ENCODE peak calls at places on chromosomes 4 and X, in ten cellular contexts. W is neuronal stem cell; S is mesendoderm; M is CD8-positive, alpha-beta T cell; O is endothelial cell of umbilical vein; A is uterus; N is HepG2; T is ovary; F is CD4-positive, CD25-positive, alpha-beta regulatory T cell; P is CD4-positive, alpha-beta memory T cell. K is an unnamed sample.
A peak's percentile ranks its signal among the peaks of the same experiment; 100 is the strongest.

GRCh38 chr4:74391346-74391745 is 26.4 kb downstream of the EREG start:
- DNase-seq in W (no peak), S (no peak), M (no peak), O (no peak), A (no peak), N (no peak), T (no peak), F (no peak), P (no peak), K (no peak)

GRCh38 chr4:33924239-33924638 is 2320.1 kb downstream of the ARAP2 start:
- DNase-seq in W (peak; percentile 4), S (peak; percentile 87), M (no peak), O (peak; percentile 15), A (no peak), N (no peak), T (no peak), F (no peak), P (no peak), K (no peak)

GRCh38 chr4:6887591-6888371 is 21.8 kb upstream of the TBC1D14 start:
- DNase-seq in W (no peak), S (no peak), M (no peak), O (no peak), A (no peak), N (no peak), T (no peak), F (no peak), P (no peak), K (peak; percentile 71)

GRCh38 chr4:20987191-20987590 is 286.9 kb downstream of the PACRGL start:
- DNase-seq in W (no peak), S (peak; percentile 15), M (no peak), O (no peak), A (no peak), N (no peak), T (no peak), F (no peak), P (no peak), K (no peak)

GRCh38 chr4:172666711-172667368 is 501.8 kb upstream of the GALNT7 start:
- DNase-seq in W (no peak), S (peak; percentile 54), M (no peak), O (no peak), A (no peak), N (no peak), T (no peak), F (no peak), P (no peak), K (no peak)

GRCh38 chr4:37383579-37384229 is 139.2 kb downstream of the NWD2 start:
- DNase-seq in W (peak; percentile 53), S (peak; percentile 71), M (no peak), O (peak; percentile 13), A (no peak), N (peak; percentile 30), T (no peak), F (peak; percentile 47), P (no peak), K (no peak)

GRCh38 chr4:112523764-112524505 is 8.0 kb upstream of the NEUROG2 start:
- DNase-seq in W (peak; percentile 72), S (peak; percentile 92), M (peak; percentile 73), O (no peak), A (no peak), N (peak; percentile 66), T (peak; percentile 37), F (peak; percentile 76), P (peak; percentile 66), K (peak; percentile 39)

GRCh38 chr4:8790749-8791148 is 80.9 kb downstream of the HMX1 start:
- DNase-seq in W (no peak), S (no peak), M (no peak), O (no peak), A (no peak), N (no peak), T (no peak), F (no peak), P (no peak), K (no peak)

GRCh38 chr4:150033937-150034336 is 44.3 kb upstream of the DCLK2 start:
- DNase-seq in W (no peak), S (no peak), M (no peak), O (peak; percentile 38), A (no peak), N (no peak), T (no peak), F (no peak), P (no peak), K (no peak)

DNA sequence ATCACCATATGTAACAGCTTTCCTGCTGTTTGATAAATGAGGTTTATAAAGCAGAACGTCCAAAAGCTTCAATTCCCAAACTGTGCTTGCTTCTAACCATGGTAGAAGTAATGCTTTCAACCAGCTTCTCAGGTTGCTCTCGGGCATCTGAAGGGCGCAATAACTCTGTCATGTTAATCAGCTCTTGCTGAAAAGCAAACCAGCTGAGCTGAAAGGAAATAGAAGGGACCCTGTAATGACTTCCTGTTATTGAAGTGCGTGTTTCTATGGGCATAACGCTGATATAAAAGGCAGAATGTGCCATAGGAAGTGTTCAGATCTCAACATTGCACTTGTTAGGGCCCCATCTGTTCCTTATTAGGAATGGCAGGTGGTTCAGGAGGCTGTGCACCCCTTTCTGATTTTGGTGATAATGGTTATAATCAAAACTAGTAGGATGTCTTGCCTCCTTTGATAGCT is 21.2 kb downstream of the HERC3 start:
- DNase-seq in W (no peak), S (no peak), M (peak; percentile 43), O (peak; percentile 78), A (no peak), N (no peak), T (no peak), F (peak; percentile 90), P (peak; percentile 84), K (no peak)
- H3K4me1 ChIP-seq in W (no peaks in the 10 kb centered on the region), S (no peaks in the 10 kb centered on the region), M (peaks cover 52% of the 10 kb centered on the region), O (peaks cover 52% of the 10 kb centered on the region), A (peaks cover 7% of the 10 kb centered on the region), N (no peaks in the 10 kb centered on the region), T (peaks cover 9% of the 10 kb centered on the region), F (peaks cover 55% of the 10 kb centered on the region), P (peaks cover 67% of the 10 kb centered on the region), K (peaks cover 17% of the 10 kb centered on the region)

GRCh38 chrX:71493111-71493613 is 39.7 kb upstream of the OGT start:
- DNase-seq in W (no peak), S (no peak), M (no peak), O (peak; percentile 2), A (peak; percentile 60), N (peak; percentile 6), T (peak; percentile 28), F (no peak), P (no peak), K (peak; percentile 18)
- H3K4me3 ChIP-seq in W (no peak overlapping the region), S (no peak overlapping the region), M (peak overlapping the region; percentile 80), O (no peak overlapping the region), A (peak overlapping the region; percentile 47), N (no peak overlapping the region), T (peak overlapping the region; percentile 42), F (no peak overlapping the region), P (no peak overlapping the region), K (peak overlapping the region; percentile 58)

GRCh38 chr4:136810626-136811025 is 721.7 kb downstream of the PCDH18 start:
- DNase-seq in W (no peak), S (no peak), M (no peak), O (no peak), A (no peak), N (no peak), T (no peak), F (no peak), P (no peak), K (no peak)

GRCh38 chr4:136803430-136803829 is 728.9 kb downstream of the PCDH18 start:
- DNase-seq in W (no peak), S (no peak), M (no peak), O (peak; percentile 14), A (no peak), N (no peak), T (no peak), F (no peak), P (no peak), K (no peak)

DNA sequence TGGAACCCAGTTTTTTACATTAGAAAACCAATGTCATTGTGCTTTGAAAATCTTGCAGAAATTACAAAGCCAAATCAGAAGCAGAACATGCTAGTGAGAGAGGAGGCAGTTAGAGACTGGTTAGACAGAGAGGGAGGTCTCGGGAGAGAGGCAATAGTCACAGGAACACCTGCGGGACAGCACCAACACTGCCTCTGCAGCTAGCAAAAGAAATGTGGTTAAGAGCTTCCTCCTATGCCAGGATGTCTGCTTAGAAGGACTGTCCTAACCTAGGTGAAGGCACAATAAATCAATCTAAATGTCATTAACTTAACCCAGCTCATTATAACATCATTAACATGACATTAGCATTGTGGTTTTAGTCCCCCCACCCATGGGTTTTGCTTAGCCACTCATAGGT is 726.7 kb downstream of the PCDH18 start:
- DNase-seq in W (no peak), S (no peak), M (no peak), O (no peak), A (no peak), N (no peak), T (no peak), F (no peak), P (no peak), K (no peak)
- H3K27ac ChIP-seq in W (no peak overlapping the region), S (no peak overlapping the region), M (no peak overlapping the region), O (no peak overlapping the region), A (no peak overlapping the region), N (no peak overlapping the region), T (no peak overlapping the region), F (no peak overlapping the region), P (no peak overlapping the region), K (no peak overlapping the region)

GRCh38 chr4:39357002-39357401 is 9.2 kb downstream of the RFC1 start:
- DNase-seq in W (no peak), S (no peak), M (no peak), O (no peak), A (no peak), N (no peak), T (no peak), F (peak; percentile 53), P (no peak), K (no peak)

GRCh38 chr4:39354178-39354503 is 12.0 kb downstream of the RFC1 start:
- DNase-seq in W (no peak), S (no peak), M (no peak), O (no peak), A (no peak), N (no peak), T (no peak), F (no peak), P (no peak), K (no peak)

GRCh38 chr4:39349326-39349725 is 16.8 kb downstream of the RFC1 start:
- DNase-seq in W (no peak), S (no peak), M (no peak), O (no peak), A (no peak), N (no peak), T (no peak), F (no peak), P (no peak), K (no peak)

GRCh38 chr4:39348371-39349265 is 17.5 kb downstream of the RFC1 start:
- DNase-seq in W (no peak), S (no peak), M (no peak), O (no peak), A (no peak), N (peak; percentile 41), T (no peak), F (peak; percentile 30), P (no peak), K (no peak)

DNA sequence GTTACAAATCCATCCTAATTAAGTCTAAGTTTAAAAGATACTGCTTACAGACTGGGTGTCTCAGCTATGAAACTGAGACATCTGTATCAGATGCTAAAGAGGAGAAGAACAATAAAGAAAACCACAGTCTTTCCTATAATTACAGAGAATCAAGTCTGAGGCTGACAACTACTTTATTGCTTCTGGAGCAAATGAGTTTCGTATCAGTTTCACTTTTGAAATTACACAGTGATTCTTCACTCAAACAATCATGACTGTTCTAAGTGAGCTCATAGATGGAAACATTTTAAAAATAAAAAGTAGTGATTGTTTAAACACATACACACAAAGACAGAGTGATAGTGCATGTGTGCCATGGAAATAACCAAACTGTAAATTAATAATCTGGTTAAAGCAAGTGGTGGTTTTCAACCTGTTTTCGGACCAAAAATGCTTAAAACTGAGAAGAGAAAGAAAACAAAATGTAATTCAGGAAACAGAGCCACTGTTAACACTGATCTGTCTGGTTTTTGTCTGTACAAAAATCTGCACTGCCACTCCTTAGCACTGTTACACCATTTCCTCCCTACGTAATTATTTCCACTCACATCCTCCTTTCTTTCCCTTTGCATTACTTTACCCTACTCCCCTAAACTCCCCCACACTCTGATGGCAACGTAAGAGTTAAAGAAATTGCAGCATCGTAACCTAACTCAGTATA is 12.5 kb downstream of the RFC1 start:
- DNase-seq in W (no peak), S (no peak), M (no peak), O (peak; percentile 83), A (no peak), N (no peak), T (no peak), F (peak; percentile 84), P (peak; percentile 63), K (no peak)
- H3K4me1 ChIP-seq in W (no peaks in the 10 kb centered on the region), S (no peaks in the 10 kb centered on the region), M (peaks cover 21% of the 10 kb centered on the region), O (peaks cover 11% of the 10 kb centered on the region), A (no peaks in the 10 kb centered on the region), N (peaks cover 56% of the 10 kb centered on the region), T (peaks cover 5% of the 10 kb centered on the region), F (peaks cover 43% of the 10 kb centered on the region), P (peaks cover 58% of the 10 kb centered on the region), K (no peaks in the 10 kb centered on the region)

K was measured in right cardiac atrium.